ENCODE peak calls at places on chromosomes 11 and 22, in five cellular contexts. Y is HepG2, N is A549, T is upper lobe of left lung, X is K562. U is an unnamed sample. For H3K9me3, the result is how much of the 10 kb centered on the place peaks cover.

GRCh38 chr11:118304227-118304808 is at the start of gene CD3E:
- ATAC-seq in Y (no peak), X (no peak), N (no peak), T (no peak), U (no peak)

GRCh38 chr11:28701760-28702449 is 593.7 kb downstream of the METTL15 start:
- ATAC-seq in X (no peak), Y (no peak), N (peak), T (no peak), U (no peak)

GRCh38 chr11:129302386-129303101 is 73.1 kb upstream of the BARX2 start:
- ATAC-seq in N (no peak), X (no peak), T (no peak), Y (no peak), U (no peak)

GRCh38 chr11:20518323-20518834 is 81.0 kb upstream of the SLC6A5 start:
- ATAC-seq in N (no peak), T (no peak), X (no peak), Y (peak), U (no peak)

GRCh38 chr11:81030186-81030585 is 1589.4 kb upstream of the TENM4 start:
- ATAC-seq in T (no peak), N (no peak), X (no peak), Y (no peak), U (no peak)

GRCh38 chr11:21707116-21707769 is 485.6 kb upstream of the ANO5 start:
- ATAC-seq in X (no peak), N (no peak), T (no peak), Y (no peak), U (no peak)

GRCh38 chr11:102138223-102138622 is 28.0 kb downstream of the YAP1 start:
- ATAC-seq in X (no peak), Y (no peak), T (no peak), N (no peak), U (no peak)

GRCh38 chr11:61861634-61862033 is 29.7 kb downstream of the FADS3 start:
- ATAC-seq in X (no peak), N (no peak), Y (no peak), T (no peak), U (no peak)

GRCh38 chr11:47773882-47774281 is 6.7 kb upstream of the FNBP4 start:
- ATAC-seq in X (no peak), N (no peak), Y (no peak), T (no peak), U (no peak)

GRCh38 chr11:104772806-104773241 is 125.4 kb downstream of the CASP12 start:
- ATAC-seq in Y (no peak), T (no peak), N (peak), X (no peak), U (peak)

GRCh38 chr11:93000511-93001476 is 31.3 kb downstream of the MTNR1B start:
- ATAC-seq in X (peak), N (peak), T (no peak), Y (no peak), U (no peak)

GRCh38 chr11:113974741-113975470 is at the start of gene HTR3A:
- ATAC-seq in X (peak), Y (peak), N (peak), T (peak), U (peak)

GRCh38 chr22:20219667-20220628 is 48.2 kb downstream of the RTN4R start:
- ATAC-seq in N (no peak), Y (no peak), T (no peak), X (peak), U (no peak)

GRCh38 chr11:77027275-77027674 is 6.9 kb upstream of the B3GNT6 start:
- ATAC-seq in X (no peak), Y (no peak), T (no peak), N (no peak), U (no peak)

GRCh38 chr22:41939981-41940852 is 6.7 kb downstream of the CENPM start:
- ATAC-seq in N (peak), X (peak), Y (no peak), T (no peak), U (no peak)

GRCh38 chr11:63869686-63870085 is 30.8 kb downstream of the MARK2 start:
- ATAC-seq in T (no peak), X (no peak), Y (no peak), N (no peak), U (no peak)

GRCh38 chr11:3369366-3369765 is 9.6 kb downstream of the ZNF195 start:
- ATAC-seq in N (no peak), X (no peak), T (no peak), Y (no peak), U (no peak)
- H3K9me3 ChIP-seq in N (half or more), X (under half), T (under half), Y (under half), U (under half)

DNA sequence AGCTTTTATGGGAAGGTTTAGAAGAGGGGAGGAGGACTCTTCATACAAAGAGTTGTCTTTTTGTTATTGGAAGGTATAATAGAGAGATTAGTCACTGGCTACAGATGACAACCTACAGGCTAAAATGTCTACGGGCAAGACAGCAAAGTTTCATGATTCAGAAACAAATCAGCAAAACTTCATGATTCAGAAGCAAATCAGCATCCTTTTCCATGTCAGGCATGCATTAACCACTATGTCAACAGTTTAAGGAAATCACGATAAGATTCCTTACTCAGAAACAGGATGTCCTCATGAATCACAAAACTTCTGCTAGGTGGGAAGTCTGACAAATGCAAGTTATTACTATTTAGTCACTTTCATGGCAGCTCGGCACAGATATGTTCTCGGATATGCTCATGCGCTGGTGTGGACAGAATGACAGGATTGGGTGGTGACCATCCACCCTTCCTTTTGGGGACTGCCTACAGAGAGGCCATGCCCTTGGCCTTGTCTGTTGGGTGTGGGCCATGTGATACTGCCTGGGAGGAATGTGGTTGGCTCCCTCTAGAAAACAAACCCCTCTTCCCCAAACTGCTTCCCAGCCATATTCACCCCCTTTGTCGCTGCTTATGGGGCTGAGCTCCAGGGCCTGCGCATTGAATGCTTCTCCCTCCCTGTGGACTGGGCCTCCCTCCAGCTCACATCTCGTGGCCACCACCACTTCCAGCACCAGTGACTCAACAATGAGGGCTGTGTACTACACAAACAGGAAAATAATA is 10.2 kb downstream of the C11orf91 start:
- ATAC-seq in T (peak), N (peak), Y (peak), X (peak), U (peak)
- TF ChIP-seq EP300 in T (peak), N (peak), Y (no peak), X (peak), U (no peak)

GRCh38 chr11:55503449-55503848 is 50.8 kb upstream of the OR4C15 start:
- ATAC-seq in T (no peak), Y (no peak), X (no peak), N (no peak), U (no peak)

GRCh38 chr11:55497068-55497467 is 57.2 kb upstream of the OR4C15 start:
- ATAC-seq in X (no peak), T (no peak), N (no peak), Y (no peak), U (no peak)

DNA sequence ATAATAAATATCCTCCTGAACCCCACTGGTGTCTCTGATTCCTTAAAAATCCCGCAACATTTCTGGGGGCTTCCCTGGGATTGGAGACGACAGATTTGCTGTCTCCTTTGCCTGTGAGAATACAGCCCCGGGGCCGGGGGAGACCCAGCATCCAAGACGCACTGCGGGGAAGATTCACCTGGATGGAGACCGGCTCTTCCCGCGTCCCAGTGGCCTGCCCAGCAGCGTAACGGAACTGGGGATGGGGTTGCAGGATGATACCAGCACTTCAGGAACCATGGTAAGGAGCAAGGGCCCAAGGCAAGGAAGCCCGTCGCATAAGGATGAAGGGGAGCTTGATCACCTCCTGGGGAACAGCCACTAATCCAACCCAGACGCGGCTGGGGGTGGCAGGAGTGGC is 53.3 kb upstream of the OR4C15 start:
- ATAC-seq in Y (no peak), N (no peak), T (no peak), X (no peak), U (no peak)
- H3K9me3 ChIP-seq in Y (half or more), N (under half), T (under half), X (under half), U (under half)

GRCh38 chr11:67608486-67608885 is 1.8 kb downstream of the NDUFV1 start:
- ATAC-seq in X (no peak), T (no peak), N (no peak), Y (no peak), U (no peak)

GRCh38 chr11:67607507-67607906 is 771 bp downstream of the NDUFV1 start:
- ATAC-seq in Y (no peak), N (no peak), X (no peak), T (no peak), U (no peak)

GRCh38 chr11:67606150-67606476 is 623 bp upstream of the NDUFV1 start:
- ATAC-seq in X (peak), Y (peak), N (no peak), T (peak), U (peak)

GRCh38 chr11:67605231-67606011 is 1.3 kb upstream of the NDUFV1 start:
- ATAC-seq in Y (no peak), X (peak), T (no peak), N (peak), U (no peak)

DNA sequence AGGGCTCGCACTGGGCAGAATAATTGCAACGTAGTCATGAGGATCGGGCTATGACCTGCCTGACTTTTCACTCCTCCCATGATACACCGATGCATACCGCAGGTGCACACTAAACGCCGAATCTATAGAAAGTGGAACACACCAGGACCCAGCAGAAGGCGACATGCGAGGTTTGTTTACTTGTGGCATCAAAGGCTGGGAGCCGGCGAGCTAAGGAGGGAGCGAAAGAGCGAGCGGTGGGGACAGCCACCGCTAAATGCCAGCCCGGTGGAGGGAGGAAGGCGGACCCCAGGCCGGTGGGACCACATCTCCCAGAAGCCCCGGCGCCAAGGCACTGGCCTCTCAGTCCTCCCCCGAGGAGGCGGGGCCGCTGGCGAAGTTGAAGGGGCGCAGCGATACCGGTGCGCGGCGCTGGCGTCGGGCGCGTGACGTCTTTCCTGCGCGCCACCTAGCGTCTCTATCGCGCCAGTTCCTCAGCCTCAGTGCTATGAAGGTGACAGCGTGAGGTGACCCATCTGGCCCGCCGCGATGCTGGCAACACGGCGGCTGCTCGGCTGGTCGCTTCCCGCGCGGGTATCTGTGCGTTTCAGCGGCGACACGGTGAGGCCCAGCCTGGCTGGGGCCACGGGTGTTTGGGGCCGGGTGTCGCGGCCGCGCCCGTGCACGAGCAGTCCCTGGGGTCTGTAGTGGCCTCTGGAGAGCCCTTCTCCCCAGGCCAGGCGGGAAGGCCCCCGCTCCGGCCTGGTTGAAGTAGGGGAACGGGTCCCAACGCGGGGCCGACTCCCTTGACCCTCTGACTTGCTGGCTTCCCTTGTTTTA is at the start of gene NDUFV1:
- ATAC-seq in N (peak), T (peak), X (peak), Y (peak), U (peak)
- TF ChIP-seq EP300 in N (no peak), T (no peak), X (peak), Y (no peak), U (no peak)

GRCh38 chr11:27041141-27041869 is 690 bp downstream of the BBOX1 start:
- ATAC-seq in X (no peak), T (no peak), N (no peak), Y (no peak), U (no peak)

GRCh38 chr11:27039873-27040272 is 742 bp upstream of the BBOX1 start:
- ATAC-seq in N (peak), X (no peak), Y (peak), T (no peak), U (no peak)

DNA sequence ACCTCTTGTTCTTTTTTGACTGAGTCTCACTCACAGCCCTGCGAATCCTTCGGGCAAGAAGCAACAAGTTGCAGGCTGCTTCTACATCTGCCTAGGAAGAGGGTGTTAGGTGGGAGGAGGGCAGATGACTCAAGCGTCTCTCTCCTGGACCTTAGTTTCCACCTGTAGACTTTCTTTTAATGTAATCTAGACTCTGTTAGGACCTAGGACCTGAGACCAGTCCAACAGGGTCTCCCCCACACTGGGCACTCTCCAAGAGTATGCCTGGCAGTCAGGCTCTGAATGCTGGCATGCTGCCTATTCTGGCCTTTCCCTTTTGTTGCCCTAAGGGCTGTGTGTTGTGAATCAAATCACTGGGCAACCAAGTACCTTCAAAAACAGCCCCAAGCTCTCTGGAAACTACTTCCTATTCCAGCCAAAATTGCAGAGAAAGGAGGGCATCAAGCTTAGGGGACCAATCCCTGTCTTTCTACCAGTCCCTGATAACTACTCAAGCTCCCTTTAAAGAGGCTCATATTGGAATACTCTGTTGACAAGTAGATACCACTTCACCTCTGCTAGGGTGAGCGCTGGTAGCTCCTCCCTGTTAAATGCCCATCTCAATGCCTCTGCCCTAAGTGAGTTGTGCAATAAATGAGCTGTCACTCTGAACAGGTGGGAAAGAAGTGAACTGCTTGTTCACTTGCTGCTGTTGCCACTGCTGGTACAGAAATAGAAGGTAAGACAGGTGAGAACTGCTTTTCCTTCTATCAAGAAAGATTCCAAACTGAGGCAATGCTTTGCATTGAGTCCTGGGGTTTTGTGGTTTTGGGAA is at the start of gene BBOX1:
- ATAC-seq in N (no peak), X (no peak), Y (peak), T (peak), U (no peak)
- H3K9me3 ChIP-seq in N (under half), X (under half), Y (under half), T (under half), U (under half)

GRCh38 chr22:38963872-38964271 is 6.5 kb downstream of the APOBEC3A start:
- ATAC-seq in T (peak), N (no peak), Y (peak), X (peak), U (no peak)
- TF ChIP-seq EP300 in T (no peak), N (no peak), Y (no peak), X (no peak), U (no peak)

GRCh38 chr22:47564158-47564450 is 801.7 kb downstream of the TBC1D22A start:
- ATAC-seq in N (no peak), T (no peak), X (no peak), Y (no peak), U (no peak)
- H3K9me3 ChIP-seq in N (under half), T (under half), X (under half), Y (under half), U (under half)

GRCh38 chr11:117097567-117098268 is 510 bp downstream of the SIK3 start:
- ATAC-seq in N (peak), X (peak), T (no peak), Y (peak), U (peak)

GRCh38 chr11:117095301-117096139 is 2.7 kb downstream of the SIK3 start:
- ATAC-seq in T (no peak), Y (peak), N (no peak), X (peak), U (no peak)

GRCh38 chr11:117094776-117095175 is 3.5 kb downstream of the SIK3 start:
- ATAC-seq in Y (no peak), X (no peak), T (no peak), N (no peak), U (no peak)

GRCh38 chr11:117096973-117097566 is 1.2 kb downstream of the SIK3 start:
- ATAC-seq in X (no peak), T (no peak), Y (no peak), N (no peak), U (no peak)

DNA sequence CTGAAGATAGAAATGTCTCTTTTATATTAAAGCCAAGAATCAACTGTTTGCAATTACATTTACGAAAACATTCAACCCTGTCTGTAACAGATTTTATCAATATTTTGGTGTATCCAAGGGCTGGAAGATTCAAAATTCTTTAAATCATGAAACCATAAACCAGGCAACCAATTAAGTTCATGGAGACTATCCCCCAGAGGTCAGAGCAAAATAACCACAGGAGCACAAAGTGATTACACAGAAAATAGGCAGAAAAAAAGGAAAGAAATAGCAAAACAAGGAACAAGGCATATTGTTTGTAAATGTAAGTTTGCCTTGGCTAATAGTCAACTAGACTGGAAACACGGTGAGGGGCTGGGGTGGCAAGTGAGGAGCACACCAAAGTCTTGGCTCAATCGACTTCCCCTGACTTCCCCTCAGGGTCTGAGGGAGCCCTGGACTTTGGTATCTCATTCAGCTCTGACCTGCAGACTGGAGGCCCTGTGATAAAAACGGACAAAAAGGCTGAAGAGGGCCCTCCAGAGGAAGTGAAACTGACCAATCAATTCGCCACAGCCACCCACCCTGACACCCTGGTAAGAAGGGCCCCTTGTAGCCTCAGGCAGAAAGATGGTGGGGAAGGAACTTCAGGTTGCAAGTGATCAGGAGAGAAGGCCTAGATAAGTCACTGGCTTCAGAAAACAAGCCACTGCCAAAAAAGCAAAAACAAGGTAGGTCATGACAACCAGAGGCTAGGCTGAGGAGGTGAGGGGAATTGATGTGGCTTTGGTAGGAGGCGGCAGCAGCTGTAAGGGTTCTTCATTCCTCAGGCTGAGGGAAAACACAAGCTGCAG is 1.9 kb downstream of the SIK3 start:
- ATAC-seq in N (no peak), Y (peak), X (peak), T (no peak), U (no peak)
- TF ChIP-seq EP300 in N (no peak), Y (peak), X (peak), T (no peak), U (no peak)

DNA sequence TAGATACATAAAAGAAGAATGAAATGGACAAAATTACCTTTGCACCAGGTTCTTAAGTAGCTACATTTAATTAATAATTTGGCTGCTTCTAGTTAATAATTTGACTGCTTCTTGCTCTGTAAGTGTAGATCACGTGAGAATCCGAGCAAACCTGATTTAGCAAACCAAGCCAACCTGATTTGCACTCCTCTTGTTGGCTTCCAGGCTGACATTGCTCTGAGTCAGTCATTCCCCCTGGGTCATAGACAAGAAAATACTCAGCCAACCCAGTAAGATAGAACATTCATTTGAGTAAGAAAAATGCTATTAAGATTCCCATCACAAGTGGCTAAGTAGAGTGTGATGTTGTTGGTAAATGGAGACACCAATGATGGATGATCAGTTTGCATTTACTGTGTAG is 304.1 kb downstream of the C11orf87 start:
- ATAC-seq in Y (no peak), X (no peak), N (no peak), T (no peak), U (no peak)
- H3K9me3 ChIP-seq in Y (under half), X (under half), N (under half), T (under half), U (under half)